ENCODE peak calls at places on chromosome 17, in nine cellular contexts. Z is A549, M is body of pancreas, N is prostate gland, Q is tibial nerve, F is transverse colon, R is GM12891, L is breast epithelium, C is esophagus muscularis mucosa. G is an unnamed sample.
A peak's percentile ranks its signal among the peaks of the same experiment; 100 is the strongest.

GRCh38 chr17:13947499-13947898 is 121.8 kb upstream of the COX10 start:
- DNase-seq in M (no peak), N (no peak), C (no peak), F (no peak), L (no peak), Z (no peak), R (no peak), Q (no peak), G (no peak)

GRCh38 chr17:68580236-68580903 is 20.8 kb downstream of the FAM20A start:
- DNase-seq in Q (peak; percentile 72), C (no peak), F (no peak), R (no peak), Z (no peak), L (peak; percentile 35), M (no peak), N (no peak), G (no peak)

GRCh38 chr17:47615766-47616424 is 33.8 kb upstream of the KPNB1 start:
- DNase-seq in Z (peak; percentile 41), R (no peak), C (no peak), Q (no peak), N (no peak), L (no peak), F (no peak), M (no peak), G (peak; percentile 19)

GRCh38 chr17:64448665-64449512 is at the start of gene MILR1:
- DNase-seq in Z (peak; percentile 56), Q (peak; percentile 58), L (peak; percentile 22), M (no peak), F (peak; percentile 24), N (no peak), C (no peak), R (no peak), G (peak; percentile 58)

GRCh38 chr17:9370464-9370863 is 205.2 kb downstream of the STX8 start:
- DNase-seq in C (no peak), M (no peak), R (no peak), Z (no peak), L (no peak), F (no peak), N (no peak), Q (no peak), G (no peak)

GRCh38 chr17:66381701-66382362 is 79.4 kb downstream of the PRKCA start:
- DNase-seq in F (no peak), N (no peak), Z (no peak), Q (no peak), M (no peak), L (no peak), C (no peak), R (no peak), G (no peak)

GRCh38 chr17:55731586-55732250 is 9.1 kb upstream of the TMEM100 start:
- DNase-seq in Z (no peak), L (peak; percentile 26), Q (peak; percentile 56), M (peak; percentile 24), R (no peak), F (peak; percentile 24), C (no peak), N (no peak), G (no peak)

GRCh38 chr17:44220211-44221071 is 966 bp upstream of the UBTF start:
- DNase-seq in C (no peak), N (peak; percentile 40), M (peak; percentile 70), R (no peak), L (no peak), Q (no peak), Z (no peak), F (peak; percentile 42), G (no peak)

GRCh38 chr17:20206068-20206467 is 196.9 kb downstream of the SPECC1 start:
- DNase-seq in Q (no peak), F (no peak), L (no peak), N (peak; percentile 34), M (no peak), Z (peak; percentile 44), R (no peak), C (no peak), G (no peak)

GRCh38 chr17:83055911-83056582 is 23.4 kb upstream of the METRNL start:
- DNase-seq in M (no peak), N (no peak), F (no peak), Z (peak; percentile 41), L (no peak), C (no peak), Q (peak; percentile 22), R (no peak), G (peak; percentile 77)

GRCh38 chr17:9021158-9021984 is at the start of gene NTN1:
- DNase-seq in R (peak; percentile 83), F (peak; percentile 30), Q (peak; percentile 22), M (peak; percentile 67), C (no peak), L (no peak), Z (no peak), N (peak; percentile 53), G (no peak)

GRCh38 chr17:29444589-29444988 is 54.4 kb downstream of the TAOK1 start:
- DNase-seq in M (no peak), R (no peak), Z (no peak), L (no peak), Q (no peak), C (no peak), N (no peak), F (no peak), G (peak; percentile 33)

GRCh38 chr17:40561871-40562611 is 3.2 kb downstream of the CCR7 start:
- DNase-seq in Z (no peak), M (no peak), N (no peak), C (peak; percentile 64), R (no peak), F (no peak), L (no peak), Q (no peak), G (no peak)

GRCh38 chr17:40559954-40560591 is 5.2 kb downstream of the CCR7 start:
- DNase-seq in N (peak; percentile 93), C (peak; percentile 97), L (peak; percentile 95), Z (peak; percentile 99), Q (peak; percentile 98), M (peak; percentile 92), R (peak; percentile 70), F (peak; percentile 94), G (peak; percentile 93)

GRCh38 chr17:40559016-40559853 is 6.0 kb downstream of the CCR7 start:
- DNase-seq in Z (no peak), N (peak; percentile 84), M (no peak), F (no peak), C (peak; percentile 83), R (no peak), Q (no peak), L (peak; percentile 84), G (no peak)

GRCh38 chr17:40561294-40561870 is 3.9 kb downstream of the CCR7 start:
- DNase-seq in F (no peak), C (peak; percentile 78), L (no peak), Q (no peak), N (no peak), M (no peak), R (no peak), Z (no peak), G (no peak)

GRCh38 chr17:40560592-40561293 is 4.5 kb downstream of the CCR7 start:
- DNase-seq in R (no peak), Z (no peak), F (no peak), M (no peak), L (no peak), Q (no peak), N (no peak), C (peak; percentile 88), G (no peak)
- TF ChIP-seq POLR2A in R (peak; percentile 9), Z (no peak), F (no peak), M (no peak), L (no peak), Q (no peak), N (no peak), C (no peak), G (no peak)

DNA sequence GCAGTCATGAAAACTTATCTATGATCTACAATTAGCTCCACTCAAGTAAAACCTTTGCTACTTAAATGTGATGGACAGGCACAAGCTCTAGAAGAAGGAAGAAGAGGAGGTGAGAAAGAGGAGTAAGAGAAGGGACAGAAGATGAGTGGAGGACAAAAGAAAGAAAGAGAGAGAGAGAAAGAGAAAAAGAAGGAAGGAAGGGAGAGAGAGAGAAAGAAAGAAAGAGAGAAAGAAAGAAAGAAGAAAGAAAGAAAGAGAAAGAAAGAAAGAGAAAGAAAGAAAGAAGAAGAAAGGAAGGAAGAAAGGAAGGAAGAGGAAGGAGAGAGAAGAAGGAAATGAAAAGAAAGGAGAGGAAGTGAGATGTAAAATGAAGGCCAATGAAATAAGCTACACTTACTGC is 2.2 kb upstream of the KRTAP9-3 start:
- DNase-seq in C (no peak), Z (no peak), N (no peak), Q (no peak), M (no peak), R (no peak), L (no peak), F (no peak), G (no peak)
- TF ChIP-seq POLR2A in C (no peak), Z (no peak), N (no peak), Q (no peak), M (no peak), R (no peak), L (no peak), F (no peak), G (no peak)

GRCh38 chr17:1039511-1040215 is 42.7 kb downstream of the TIMM22 start:
- DNase-seq in Q (peak; percentile 66), L (peak; percentile 74), C (peak; percentile 94), N (peak; percentile 34), F (peak; percentile 53), M (peak; percentile 55), Z (no peak), R (no peak), G (no peak)
- TF ChIP-seq POLR2A in Q (peak; percentile 17), L (no peak), C (no peak), N (no peak), F (no peak), M (no peak), Z (no peak), R (no peak), G (no peak)

GRCh38 chr17:18191967-18192366 is 8.3 kb downstream of the ALKBH5 start:
- DNase-seq in Z (peak; percentile 81), L (no peak), M (no peak), N (no peak), F (no peak), C (no peak), R (no peak), Q (no peak), G (no peak)

GRCh38 chr17:18191071-18191667 is 7.5 kb downstream of the ALKBH5 start:
- DNase-seq in L (no peak), Z (no peak), M (peak; percentile 85), R (no peak), Q (peak; percentile 26), N (no peak), F (no peak), C (no peak), G (no peak)

GRCh38 chr17:18187226-18187625 is 3.6 kb downstream of the ALKBH5 start:
- DNase-seq in L (no peak), C (no peak), F (no peak), M (no peak), N (no peak), Z (no peak), R (no peak), Q (no peak), G (no peak)

GRCh38 chr17:18187816-18188761 is 4.5 kb downstream of the ALKBH5 start:
- DNase-seq in Q (no peak), Z (no peak), C (no peak), R (no peak), N (no peak), F (no peak), L (no peak), M (no peak), G (peak; percentile 98)

DNA sequence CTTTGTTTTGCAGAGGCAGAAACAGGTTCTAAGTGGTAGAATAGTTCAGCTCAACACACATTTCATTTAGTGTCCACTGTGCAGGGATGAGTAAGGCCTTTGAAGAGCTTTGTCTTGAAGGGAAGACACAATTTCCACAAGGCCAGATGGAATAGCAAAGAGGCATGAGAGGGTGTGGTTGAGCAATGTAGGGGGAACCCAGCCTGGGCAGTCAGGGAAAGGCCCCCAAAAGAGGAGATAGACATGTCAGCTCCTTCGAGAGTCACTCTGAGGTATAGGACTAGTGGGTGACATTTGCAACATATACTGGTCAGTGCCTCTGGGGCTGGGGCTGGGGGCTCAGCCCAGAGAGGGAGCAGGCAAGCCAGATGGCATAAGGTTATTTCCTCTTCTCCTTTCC is 7.0 kb downstream of the ALKBH5 start:
- DNase-seq in R (no peak), C (no peak), Q (no peak), N (no peak), F (no peak), L (no peak), M (no peak), Z (no peak), G (no peak)
- TF ChIP-seq POLR2A in R (no peak), C (no peak), Q (no peak), N (no peak), F (no peak), L (no peak), M (no peak), Z (no peak), G (no peak)

G was measured in H54.